ENCODE peak calls at places on chromosome 18, in seven cellular contexts. W, Q, D, U, G, T and Z are unnamed samples.

GRCh38 chr18:74631242-74632087 is 33.8 kb downstream of the ZNF407 start:
- DNase-seq in W (no peak), Q (no peak), D (no peak), U (no peak), G (no peak), T (no peak), Z (no peak)

GRCh38 chr18:79519751-79520472 is 124.2 kb downstream of the NFATC1 start:
- DNase-seq in W (no peak), Q (no peak), D (no peak), U (no peak), G (no peak), T (peak), Z (no peak)

GRCh38 chr18:3710712-3711269 is 260.8 kb downstream of the TGIF1 start:
- DNase-seq in W (no peak), Q (no peak), D (no peak), U (no peak), G (peak), T (no peak), Z (no peak)

GRCh38 chr18:3451989-3452749 is 2.2 kb downstream of the TGIF1 start:
- DNase-seq in W (no peak), Q (peak), D (peak), U (no peak), G (peak), T (peak), Z (peak)

GRCh38 chr18:58416704-58417683 is 211.9 kb downstream of the ALPK2 start:
- DNase-seq in W (no peak), Q (no peak), D (peak), U (no peak), G (peak), T (no peak), Z (no peak)

GRCh38 chr18:36665952-36666351 is 162.8 kb downstream of the TPGS2 start:
- DNase-seq in W (no peak), Q (no peak), D (no peak), U (no peak), G (no peak), T (no peak), Z (peak)

GRCh38 chr18:57434536-57435494 is at the start of gene ONECUT2:
- DNase-seq in W (peak), Q (peak), D (peak), U (peak), G (peak), T (peak), Z (peak)

GRCh38 chr18:64993695-64994094 is 757.1 kb upstream of the CDH7 start:
- DNase-seq in W (no peak), Q (no peak), D (no peak), U (no peak), G (no peak), T (no peak), Z (no peak)

GRCh38 chr18:60189840-60190239 is 182.7 kb downstream of the MC4R start:
- DNase-seq in W (no peak), Q (no peak), D (no peak), U (no peak), G (no peak), T (no peak), Z (no peak)

GRCh38 chr18:58653814-58654509 is 17.3 kb upstream of the MALT1 start:
- DNase-seq in W (no peak), Q (no peak), D (no peak), U (no peak), G (no peak), T (no peak), Z (no peak)

GRCh38 chr18:52337286-52337685 is 2.7 kb upstream of the DCC start:
- DNase-seq in W (no peak), Q (no peak), D (no peak), U (no peak), G (peak), T (no peak), Z (no peak)

GRCh38 chr18:5238371-5238758 is 41.3 kb upstream of the AKAIN1 start:
- DNase-seq in W (no peak), Q (peak), D (peak), U (no peak), G (peak), T (peak), Z (no peak)

GRCh38 chr18:59950215-59950944 is 50.6 kb downstream of the PMAIP1 start:
- DNase-seq in W (no peak), Q (no peak), D (no peak), U (no peak), G (no peak), T (no peak), Z (no peak)

GRCh38 chr18:50507120-50507590 is 52.7 kb upstream of the MAPK4 start:
- DNase-seq in W (peak), Q (peak), D (peak), U (peak), G (peak), T (peak), Z (peak)

GRCh38 chr18:31611511-31611910 is 19.8 kb downstream of the TTR start:
- DNase-seq in W (no peak), Q (no peak), D (no peak), U (no peak), G (no peak), T (no peak), Z (no peak)

GRCh38 chr18:35582899-35583558 is 1.5 kb downstream of the GALNT1 start:
- DNase-seq in W (no peak), Q (peak), D (no peak), U (peak), G (peak), T (peak), Z (no peak)

GRCh38 chr18:79517322-79517721 is 121.6 kb downstream of the NFATC1 start:
- DNase-seq in W (no peak), Q (no peak), D (no peak), U (no peak), G (no peak), T (peak), Z (no peak)

GRCh38 chr18:38241736-38242135 is 676.1 kb upstream of the CELF4 start:
- DNase-seq in W (no peak), Q (no peak), D (no peak), U (no peak), G (peak), T (no peak), Z (no peak)

GRCh38 chr18:63882333-63883141 is 5.0 kb upstream of the SERPINB2 start:
- DNase-seq in W (peak), Q (no peak), D (no peak), U (no peak), G (peak), T (no peak), Z (no peak)

GRCh38 chr18:77481541-77481940 is 231.9 kb downstream of the GALR1 start:
- DNase-seq in W (no peak), Q (no peak), D (no peak), U (no peak), G (no peak), T (no peak), Z (no peak)

GRCh38 chr18:37535968-37536367 is 29.6 kb downstream of the CELF4 start:
- DNase-seq in W (no peak), Q (no peak), D (no peak), U (no peak), G (no peak), T (no peak), Z (no peak)

GRCh38 chr18:26621161-26622026 is 73.0 kb upstream of the KCTD1 start:
- DNase-seq in W (peak), Q (no peak), D (peak), U (no peak), G (peak), T (peak), Z (peak)

GRCh38 chr18:50548160-50548559 is 11.7 kb upstream of the MAPK4 start:
- DNase-seq in W (no peak), Q (no peak), D (no peak), U (no peak), G (no peak), T (no peak), Z (no peak)

GRCh38 chr18:31990823-31991222 is 27.8 kb upstream of the RNF125 start:
- DNase-seq in W (no peak), Q (no peak), D (no peak), U (no peak), G (peak), T (no peak), Z (no peak)

GRCh38 chr18:77249583-77250500 is at the start of gene GALR1:
- DNase-seq in W (no peak), Q (peak), D (peak), U (peak), G (no peak), T (peak), Z (no peak)

GRCh38 chr18:2847341-2848144 is 737 bp downstream of the EMILIN2 start:
- DNase-seq in W (no peak), Q (no peak), D (peak), U (no peak), G (peak), T (peak), Z (no peak)